ENCODE peak calls at places on chromosomes 2 and 18, in seven cellular contexts. V is heart left ventricle, L is PC-9, G is PC-3, F is stomach, C is cardiac muscle cell, P is tibial artery. R is an unnamed sample. For H3K27me3, the result is how much of the 10 kb centered on the place peaks cover.

GRCh38 chr2:69693472-69694450 is 48.2 kb upstream of the ANXA4 start:
- DNase-seq in V (no peak), L (no peak), G (peak), F (no peak), C (no peak), P (no peak), R (no peak)

GRCh38 chr2:80322337-80322920 is 17.9 kb upstream of the LRRTM1 start:
- DNase-seq in V (no peak), L (no peak), G (no peak), F (no peak), C (no peak), P (no peak), R (no peak)

GRCh38 chr2:29238497-29238896 is 123.3 kb downstream of the CLIP4 start:
- DNase-seq in V (no peak), L (peak), G (peak), F (no peak), C (peak), P (no peak), R (no peak)

GRCh38 chr2:149800624-149801220 is 213.1 kb upstream of the MMADHC start:
- DNase-seq in V (no peak), L (no peak), G (no peak), F (no peak), C (no peak), P (no peak), R (no peak)

GRCh38 chr2:170380267-170380666 is 202.3 kb downstream of the MYO3B start:
- DNase-seq in V (no peak), L (no peak), G (peak), F (no peak), C (no peak), P (no peak), R (no peak)

GRCh38 chr2:9002637-9003365 is 683 bp downstream of the MBOAT2 start:
- DNase-seq in V (peak), L (no peak), G (peak), F (no peak), C (peak), P (no peak), R (no peak)

GRCh38 chr18:3525870-3526420 is 76.0 kb downstream of the TGIF1 start:
- DNase-seq in V (no peak), L (no peak), G (no peak), F (no peak), C (no peak), P (no peak), R (no peak)

GRCh38 chr2:95388091-95388692 is 14.3 kb upstream of the FAHD2A start:
- DNase-seq in V (no peak), L (no peak), G (no peak), F (no peak), C (no peak), P (no peak), R (no peak)

GRCh38 chr18:48700222-48700845 is 161.5 kb downstream of the CTIF start:
- DNase-seq in V (peak), L (no peak), G (no peak), F (no peak), C (no peak), P (no peak), R (no peak)

GRCh38 chr18:23690505-23691068 is 1.3 kb downstream of the LAMA3 start:
- DNase-seq in V (no peak), L (no peak), G (peak), F (no peak), C (no peak), P (no peak), R (no peak)

GRCh38 chr2:157777425-157777824 is 98.7 kb downstream of the ACVR1 start:
- DNase-seq in V (no peak), L (peak), G (peak), F (peak), C (peak), P (no peak), R (no peak)

GRCh38 chr2:43312751-43313641 is 86.6 kb upstream of the ZFP36L2 start:
- DNase-seq in V (no peak), L (peak), G (peak), F (no peak), C (no peak), P (no peak), R (no peak)

GRCh38 chr2:1140389-1141003 is 189.8 kb downstream of the SNTG2 start:
- DNase-seq in V (no peak), L (peak), G (peak), F (no peak), C (peak), P (no peak), R (no peak)

GRCh38 chr18:26086959-26087358 is 3.5 kb downstream of the SS18 start:
- DNase-seq in V (no peak), L (no peak), G (no peak), F (no peak), C (no peak), P (no peak), R (no peak)

GRCh38 chr2:202115385-202116060 is 42.5 kb downstream of the KIAA2012 start:
- DNase-seq in V (no peak), L (no peak), G (peak), F (no peak), C (no peak), P (no peak), R (no peak)

GRCh38 chr2:62050456-62051045 is 145.1 kb downstream of the COMMD1 start:
- DNase-seq in V (no peak), L (no peak), G (no peak), F (no peak), C (no peak), P (no peak), R (no peak)

GRCh38 chr2:3617198-3617890 is 22.4 kb downstream of the COLEC11 start:
- DNase-seq in V (no peak), L (no peak), G (no peak), F (peak), C (no peak), P (peak), R (no peak)

GRCh38 chr2:102669401-102669800 is 50.0 kb downstream of the SLC9A2 start:
- DNase-seq in V (no peak), L (no peak), G (peak), F (no peak), C (no peak), P (no peak), R (no peak)

GRCh38 chr2:84991404-84992151 is 20.6 kb downstream of the KCMF1 start:
- DNase-seq in V (no peak), L (no peak), G (peak), F (no peak), C (no peak), P (no peak), R (no peak)

GRCh38 chr18:13577091-13577697 is 149.2 kb downstream of the FAM210A start:
- DNase-seq in V (no peak), L (no peak), G (peak), F (no peak), C (no peak), P (no peak), R (no peak)

GRCh38 chr2:66683068-66683467 is 248.1 kb downstream of the MEIS1 start:
- DNase-seq in V (no peak), L (no peak), G (no peak), F (no peak), C (no peak), P (no peak), R (no peak)

GRCh38 chr2:236256601-236257000 is 7.6 kb downstream of the ASB18 start:
- DNase-seq in V (no peak), L (no peak), G (no peak), F (no peak), C (no peak), P (no peak), R (no peak)

GRCh38 chr2:85717308-85718005 is 23.3 kb downstream of the GNLY start:
- DNase-seq in V (no peak), L (no peak), G (no peak), F (no peak), C (no peak), P (no peak), R (no peak)

GRCh38 chr2:118223487-118224136 is 135.3 kb downstream of the INSIG2 start:
- DNase-seq in V (no peak), L (no peak), G (no peak), F (no peak), C (peak), P (no peak), R (no peak)

GRCh38 chr2:120343100-120343432 is 2.9 kb upstream of the INHBB start:
- DNase-seq in V (no peak), L (no peak), G (no peak), F (no peak), C (no peak), P (no peak), R (no peak)

GRCh38 chr2:221435161-221435560 is 136.9 kb downstream of the EPHA4 start:
- DNase-seq in V (no peak), L (no peak), G (no peak), F (no peak), C (no peak), P (no peak), R (no peak)

GRCh38 chr18:77107218-77107815 is 25.3 kb downstream of the MBP start:
- DNase-seq in V (peak), L (no peak), G (no peak), F (no peak), C (no peak), P (no peak), R (no peak)

GRCh38 chr18:13378150-13378549 is 159.6 kb downstream of the LDLRAD4 start:
- DNase-seq in V (no peak), L (no peak), G (no peak), F (no peak), C (no peak), P (no peak), R (no peak)

GRCh38 chr2:53460347-53460746 is 307.3 kb upstream of the CHAC2 start:
- DNase-seq in V (no peak), L (no peak), G (peak), F (peak), C (no peak), P (no peak), R (no peak)

GRCh38 chr2:231682546-231683291 is 25.6 kb upstream of the PTMA start:
- DNase-seq in V (peak), L (no peak), G (no peak), F (no peak), C (no peak), P (no peak), R (no peak)

GRCh38 chr2:231680992-231681852 is 27.1 kb upstream of the PTMA start:
- DNase-seq in V (peak), L (peak), G (peak), F (peak), C (peak), P (peak), R (no peak)

GRCh38 chr2:231679131-231679530 is 29.2 kb upstream of the PTMA start:
- DNase-seq in V (no peak), L (no peak), G (no peak), F (no peak), C (no peak), P (no peak), R (no peak)

GRCh38 chr2:231679906-231680283 is 28.4 kb upstream of the PTMA start:
- DNase-seq in V (peak), L (no peak), G (no peak), F (no peak), C (no peak), P (no peak), R (no peak)

GRCh38 chr2:231680284-231680991 is 27.9 kb upstream of the PTMA start:
- DNase-seq in V (no peak), L (peak), G (peak), F (peak), C (no peak), P (no peak), R (no peak)
- H3K4me3 ChIP-seq in V (peak), L (peak), G (peak), F (peak), C (peak), P (peak), R (peak)

GRCh38 chr2:141906673-141907072 is 224.1 kb downstream of the LRP1B start:
- DNase-seq in V (no peak), L (no peak), G (peak), F (no peak), C (no peak), P (no peak), R (no peak)
- TF ChIP-seq CTCF in V (no peak), L (no peak), G (peak), F (no peak), C (no peak), P (no peak), R (no peak)

GRCh38 chr2:239677455-239678185 is 276.8 kb upstream of the HDAC4 start:
- DNase-seq in V (peak), L (no peak), G (no peak), F (no peak), C (no peak), P (no peak), R (no peak)

GRCh38 chr2:239674981-239675855 is 274.4 kb upstream of the HDAC4 start:
- DNase-seq in V (peak), L (no peak), G (no peak), F (no peak), C (no peak), P (no peak), R (no peak)

GRCh38 chr2:239675856-239676715 is 275.3 kb upstream of the HDAC4 start:
- DNase-seq in V (peak), L (no peak), G (no peak), F (no peak), C (no peak), P (no peak), R (no peak)

GRCh38 chr2:239678186-239678490 is 277.3 kb upstream of the HDAC4 start:
- DNase-seq in V (peak), L (no peak), G (no peak), F (no peak), C (no peak), P (no peak), R (no peak)

GRCh38 chr2:239676716-239677454 is 276.1 kb upstream of the HDAC4 start:
- DNase-seq in V (peak), L (no peak), G (no peak), F (no peak), C (no peak), P (no peak), R (no peak)
- H3K27me3 ChIP-seq in V (under half), L (half or more), G (under half), F (under half), C (under half), P (under half), R (under half)

DNA sequence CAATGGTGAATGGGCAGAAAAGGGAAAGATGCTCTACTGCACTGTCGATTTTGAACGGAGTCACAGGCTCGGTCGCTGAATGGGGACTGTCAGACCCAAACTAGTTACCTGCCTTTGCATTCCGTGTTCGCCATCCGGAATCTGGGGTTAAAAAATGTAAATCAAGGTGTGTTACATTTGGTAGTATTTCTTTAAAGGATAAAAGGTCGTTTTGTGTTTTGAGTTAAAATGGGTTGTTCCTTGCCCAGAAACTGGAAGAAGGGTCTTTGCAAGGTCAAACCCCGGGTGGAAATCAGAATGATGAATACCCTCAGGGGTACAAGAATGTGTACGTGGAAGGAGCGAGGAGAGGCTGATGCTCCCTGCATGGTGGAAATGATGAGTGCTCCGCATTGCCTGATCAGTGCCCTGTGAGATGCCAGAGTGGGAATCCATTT is 1.0 kb downstream of the VSNL1 start:
- DNase-seq in V (no peak), L (no peak), G (no peak), F (no peak), C (no peak), P (no peak), R (no peak)
- H3K4me3 ChIP-seq in V (peak), L (peak), G (no peak), F (peak), C (peak), P (peak), R (peak)

DNA sequence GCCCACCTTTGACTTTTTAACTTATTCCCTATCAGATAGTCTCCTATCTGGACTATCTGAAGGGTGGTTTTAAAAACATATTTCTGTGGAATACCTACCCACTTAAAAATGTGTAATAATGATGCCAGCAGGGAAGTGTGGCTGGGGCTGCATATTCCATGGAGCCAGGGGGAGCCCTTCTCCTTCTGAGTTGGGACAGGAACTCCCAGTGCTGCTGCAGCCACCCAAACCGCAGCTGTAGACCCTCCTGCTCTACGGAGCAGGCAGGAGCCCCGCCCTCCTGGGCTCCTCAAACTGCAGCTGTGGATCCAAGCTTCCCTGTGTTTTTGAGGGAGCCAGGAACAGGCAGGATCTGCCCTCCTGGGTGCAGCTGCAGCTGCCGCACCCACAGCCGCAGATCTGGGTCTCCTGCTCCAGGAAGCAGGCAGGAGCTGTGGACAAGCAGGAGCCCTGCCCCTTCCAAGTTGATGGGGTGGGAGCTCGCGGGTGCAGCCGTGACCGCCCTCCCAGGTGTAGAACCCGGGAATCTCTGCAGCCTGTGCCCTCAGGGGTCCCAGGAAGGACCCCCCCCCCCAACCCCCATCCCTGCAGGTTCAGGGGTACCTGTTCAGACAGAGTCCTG is 57.8 kb downstream of the PDK1 start:
- DNase-seq in V (no peak), L (no peak), G (no peak), F (no peak), C (no peak), P (no peak), R (no peak)
- TF ChIP-seq CTCF in V (no peak), L (no peak), G (peak), F (no peak), C (peak), P (no peak), R (no peak)

GRCh38 chr2:180050246-180050645 is 43.1 kb upstream of the CWC22 start:
- DNase-seq in V (no peak), L (no peak), G (no peak), F (no peak), C (no peak), P (no peak), R (no peak)

GRCh38 chr2:180046776-180047175 is 39.7 kb upstream of the CWC22 start:
- DNase-seq in V (no peak), L (no peak), G (no peak), F (no peak), C (no peak), P (no peak), R (no peak)

GRCh38 chr2:180046202-180046601 is 39.1 kb upstream of the CWC22 start:
- DNase-seq in V (no peak), L (no peak), G (no peak), F (no peak), C (no peak), P (no peak), R (no peak)

GRCh38 chr2:180048256-180048655 is 41.2 kb upstream of the CWC22 start:
- DNase-seq in V (no peak), L (no peak), G (no peak), F (no peak), C (no peak), P (no peak), R (no peak)
- H3K27me3 ChIP-seq in V (under half), L (under half), G (under half), F (under half), C (under half), P (under half), R (under half)

DNA sequence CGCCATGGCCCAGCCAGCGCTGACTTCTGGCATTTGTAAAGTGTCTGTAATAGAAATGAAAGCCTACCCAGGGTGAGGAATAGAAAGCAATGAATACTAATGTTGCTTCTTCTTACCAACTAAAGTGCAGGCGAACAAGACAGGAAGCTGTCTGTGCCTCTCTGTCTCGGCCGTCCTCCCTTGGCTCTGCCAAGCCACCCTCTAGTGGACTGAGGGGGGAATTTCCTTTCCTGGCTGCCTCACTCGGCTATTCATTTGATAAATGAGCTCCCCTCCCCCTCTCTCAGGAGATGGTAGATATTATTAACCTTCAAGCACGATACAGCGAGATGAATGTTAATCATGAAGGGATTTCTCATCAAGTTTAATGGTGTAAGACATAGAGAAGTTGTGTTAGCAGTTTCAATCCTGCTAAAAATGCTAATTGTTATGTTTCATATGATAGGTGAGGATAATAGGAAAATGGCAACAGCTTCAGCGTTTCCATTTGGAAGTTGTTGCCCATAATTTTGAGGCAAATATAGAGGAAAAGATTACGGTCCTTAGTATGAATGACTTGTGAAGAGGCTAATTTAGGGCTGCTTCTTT is 384.7 kb downstream of the MTX2 start:
- DNase-seq in V (peak), L (peak), G (peak), F (peak), C (peak), P (peak), R (peak)
- H3K4me3 ChIP-seq in V (no peak), L (no peak), G (no peak), F (no peak), C (no peak), P (no peak), R (no peak)

GRCh38 chr2:49801898-49802297 is 647.6 kb upstream of the FSHR start:
- DNase-seq in V (no peak), L (no peak), G (no peak), F (no peak), C (no peak), P (no peak), R (no peak)

GRCh38 chr2:49811502-49811901 is 657.2 kb upstream of the FSHR start:
- DNase-seq in V (no peak), L (no peak), G (no peak), F (no peak), C (no peak), P (no peak), R (no peak)

GRCh38 chr2:49813208-49813607 is 658.9 kb upstream of the FSHR start:
- DNase-seq in V (no peak), L (no peak), G (no peak), F (no peak), C (no peak), P (no peak), R (no peak)

GRCh38 chr2:49812730-49813129 is 658.4 kb upstream of the FSHR start:
- DNase-seq in V (no peak), L (no peak), G (no peak), F (no peak), C (peak), P (no peak), R (no peak)

GRCh38 chr2:49807689-49808088 is 653.4 kb upstream of the FSHR start:
- DNase-seq in V (no peak), L (no peak), G (no peak), F (no peak), C (no peak), P (no peak), R (no peak)
- TF ChIP-seq CTCF in V (no peak), L (no peak), G (no peak), F (no peak), C (no peak), P (no peak), R (no peak)